ENCODE peak calls at places on chromosome 2, in seven cellular contexts. U, O, T, N, K, L and R are unnamed samples.

GRCh38 chr2:41698787-41699422 is 348.9 kb upstream of the PKDCC start:
- DNase-seq in U (peak), O (peak), T (peak), N (no peak), K (no peak), L (peak), R (no peak)

GRCh38 chr2:238404406-238405216 is 22.1 kb upstream of the ASB1 start:
- DNase-seq in U (no peak), O (no peak), T (no peak), N (no peak), K (no peak), L (no peak), R (peak)

GRCh38 chr2:138782378-138782777 is 2.2 kb upstream of the NXPH2 start:
- DNase-seq in U (no peak), O (no peak), T (no peak), N (no peak), K (no peak), L (no peak), R (no peak)

GRCh38 chr2:106944220-106944619 is 58.3 kb upstream of the ST6GAL2 start:
- DNase-seq in U (no peak), O (no peak), T (no peak), N (no peak), K (no peak), L (no peak), R (no peak)

GRCh38 chr2:236882074-236882473 is 203.6 kb upstream of the COPS8 start:
- DNase-seq in U (no peak), O (no peak), T (no peak), N (no peak), K (no peak), L (no peak), R (no peak)

GRCh38 chr2:48114256-48114655 is 208.0 kb upstream of the FBXO11 start:
- DNase-seq in U (no peak), O (peak), T (no peak), N (peak), K (no peak), L (no peak), R (peak)

GRCh38 chr2:197209742-197210408 is 100.7 kb downstream of the ANKRD44 start:
- DNase-seq in U (no peak), O (no peak), T (no peak), N (no peak), K (no peak), L (no peak), R (no peak)

GRCh38 chr2:38068228-38068627 is 7.7 kb downstream of the CYP1B1 start:
- DNase-seq in U (no peak), O (no peak), T (no peak), N (no peak), K (no peak), L (no peak), R (no peak)

GRCh38 chr2:35447816-35448215 is 907.8 kb upstream of the CRIM1 start:
- DNase-seq in U (no peak), O (no peak), T (no peak), N (no peak), K (no peak), L (no peak), R (no peak)

GRCh38 chr2:40416486-40416885 is 35.4 kb downstream of the SLC8A1 start:
- DNase-seq in U (no peak), O (no peak), T (no peak), N (no peak), K (no peak), L (no peak), R (no peak)

GRCh38 chr2:215983581-215984351 is 29.6 kb downstream of the MREG start:
- DNase-seq in U (no peak), O (no peak), T (no peak), N (no peak), K (no peak), L (no peak), R (no peak)

GRCh38 chr2:231213931-231214642 is 15.7 kb downstream of the ARMC9 start:
- DNase-seq in U (no peak), O (no peak), T (no peak), N (peak), K (no peak), L (no peak), R (no peak)

GRCh38 chr2:71691747-71692455 is 238.5 kb downstream of the DYSF start:
- DNase-seq in U (no peak), O (no peak), T (no peak), N (no peak), K (peak), L (no peak), R (no peak)

GRCh38 chr2:143600136-143600535 is 470.9 kb downstream of the ARHGAP15 start:
- DNase-seq in U (no peak), O (no peak), T (no peak), N (no peak), K (no peak), L (no peak), R (no peak)

GRCh38 chr2:143594745-143595144 is 465.5 kb downstream of the ARHGAP15 start:
- DNase-seq in U (no peak), O (no peak), T (no peak), N (no peak), K (no peak), L (no peak), R (no peak)
- TF ChIP-seq EP300 in U (no peak), O (no peak), T (no peak), N (no peak), K (no peak), L (no peak), R (no peak)

DNA sequence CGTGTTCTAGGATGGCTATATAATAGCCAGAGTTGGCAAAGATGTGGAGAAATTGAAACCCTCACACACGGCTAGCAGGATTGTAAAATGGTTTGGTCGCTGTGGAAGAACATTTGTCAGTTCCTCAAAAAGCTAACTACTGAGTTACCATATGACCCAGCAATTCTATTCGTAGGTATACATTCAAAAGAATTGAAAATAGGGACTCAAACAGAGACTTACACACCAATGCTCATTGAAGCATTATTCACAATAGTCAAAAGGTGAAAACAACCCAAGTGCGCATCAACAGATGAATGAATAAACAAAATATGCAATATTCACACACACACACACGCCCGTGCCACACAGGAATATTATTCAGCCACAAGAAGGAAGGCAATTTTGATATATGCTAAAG is 98.7 kb downstream of the PLA2R1 start:
- DNase-seq in U (no peak), O (no peak), T (no peak), N (no peak), K (no peak), L (no peak), R (no peak)
- H3K4me3 ChIP-seq in U (no peak), O (no peak), T (no peak), N (no peak), K (no peak), L (no peak), R (no peak)

DNA sequence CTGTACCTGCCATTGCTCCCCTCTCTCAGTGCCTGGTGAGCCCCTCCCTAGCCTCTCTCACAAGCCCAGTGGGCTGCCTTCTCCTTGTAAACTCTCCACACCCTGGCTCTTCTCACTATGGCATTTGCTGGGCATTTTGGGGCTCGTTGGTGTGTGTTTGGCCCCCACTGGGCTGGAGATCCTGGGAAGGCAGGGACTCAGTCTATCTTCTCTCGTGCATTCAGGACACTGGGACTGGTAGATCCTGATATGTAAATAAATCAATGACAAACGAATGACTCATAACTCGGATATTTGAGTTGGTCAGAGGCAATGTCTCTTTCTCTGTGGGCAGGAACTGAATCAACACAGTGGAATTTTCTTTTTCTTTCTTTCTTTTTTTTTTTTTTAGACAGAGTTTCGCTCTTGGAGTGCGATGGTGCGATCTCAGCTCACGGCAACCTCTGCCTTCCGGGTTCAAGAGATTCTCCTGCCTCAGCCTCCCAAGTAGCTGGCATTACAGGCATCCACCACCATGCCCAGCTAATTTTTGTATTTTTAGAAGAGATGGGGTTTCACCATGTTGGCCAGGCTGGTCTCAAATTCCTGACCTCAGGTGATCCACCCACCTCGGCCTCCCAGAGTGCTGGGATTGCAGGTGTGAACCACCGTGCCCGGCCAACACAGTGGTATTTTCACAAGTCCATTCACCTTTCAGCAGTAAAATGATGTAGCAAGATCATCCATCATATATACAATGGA is 144.6 kb upstream of the SPRED2 start:
- DNase-seq in U (no peak), O (peak), T (no peak), N (peak), K (no peak), L (no peak), R (no peak)
- TF ChIP-seq EP300 in U (no peak), O (peak), T (no peak), N (peak), K (no peak), L (no peak), R (no peak)

GRCh38 chr2:44943693-44944101 is 2.2 kb downstream of the SIX3 start:
- DNase-seq in U (no peak), O (no peak), T (no peak), N (no peak), K (no peak), L (no peak), R (no peak)
- H3K4me3 ChIP-seq in U (no peak), O (no peak), T (no peak), N (no peak), K (no peak), L (no peak), R (no peak)

DNA sequence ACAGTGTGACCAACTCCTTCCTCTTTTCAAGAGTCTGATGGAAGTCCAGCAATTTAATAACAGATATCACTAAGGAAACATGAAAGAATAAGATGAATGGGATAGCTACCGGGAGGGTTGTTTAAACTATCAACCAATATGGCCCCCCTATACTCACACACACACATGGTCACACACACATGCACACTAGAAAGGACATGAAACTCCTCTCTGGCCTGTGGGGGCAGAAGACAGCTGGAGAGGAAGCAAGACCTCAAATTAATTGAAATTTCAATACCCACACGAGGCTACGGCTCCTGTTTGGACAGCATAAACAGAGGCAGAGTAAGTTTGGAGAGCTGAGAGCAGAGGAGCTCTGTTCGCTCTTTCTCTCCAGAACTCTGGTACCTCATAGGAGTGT is 34.7 kb upstream of the REEP1 start:
- DNase-seq in U (no peak), O (no peak), T (no peak), N (no peak), K (no peak), L (no peak), R (no peak)
- TF ChIP-seq EP300 in U (no peak), O (no peak), T (no peak), N (no peak), K (no peak), L (no peak), R (no peak)

GRCh38 chr2:95525294-95526035 is 40.9 kb upstream of the TRIM43B start:
- DNase-seq in U (no peak), O (no peak), T (no peak), N (no peak), K (no peak), L (peak), R (peak)
- H3K4me3 ChIP-seq in U (peak), O (no peak), T (no peak), N (no peak), K (peak), L (no peak), R (peak)